ENCODE peak calls at places on chromosomes 12 and 14, in six cellular contexts. One of them, this sample, is unnamed.

GRCh38 chr12:131583085-131583712 is 127.7 kb upstream of the SFSWAP start:
- DNase-seq in PC-3: no peak
- DNase-seq in neural progenitor cell: no peak
- DNase-seq in HepG2: no peak
- DNase-seq in fibroblast of lung: no peak
- DNase-seq in MM.1S: no peak
- DNase-seq in this sample: no peak

GRCh38 chr14:25516838-25517237 is 466.9 kb upstream of the STXBP6 start:
- DNase-seq in PC-3: no peak
- DNase-seq in neural progenitor cell: peak
- DNase-seq in HepG2: no peak
- DNase-seq in fibroblast of lung: no peak
- DNase-seq in MM.1S: no peak
- DNase-seq in this sample: no peak

GRCh38 chr14:59294662-59294992 is 106.2 kb downstream of the DAAM1 start:
- DNase-seq in PC-3: peak
- DNase-seq in neural progenitor cell: no peak
- DNase-seq in HepG2: no peak
- DNase-seq in fibroblast of lung: peak
- DNase-seq in MM.1S: no peak
- DNase-seq in this sample: no peak

GRCh38 chr12:106417926-106418910 is 60.7 kb downstream of the POLR3B start:
- DNase-seq in PC-3: peak
- DNase-seq in neural progenitor cell: no peak
- DNase-seq in HepG2: peak
- DNase-seq in fibroblast of lung: peak
- DNase-seq in MM.1S: no peak
- DNase-seq in this sample: no peak

GRCh38 chr12:69405466-69405865 is 45.9 kb downstream of the YEATS4 start:
- DNase-seq in PC-3: peak
- DNase-seq in neural progenitor cell: no peak
- DNase-seq in HepG2: peak
- DNase-seq in fibroblast of lung: peak
- DNase-seq in MM.1S: no peak
- DNase-seq in this sample: no peak

GRCh38 chr12:29690728-29691127 is 93.0 kb downstream of the TMTC1 start:
- DNase-seq in PC-3: no peak
- DNase-seq in neural progenitor cell: no peak
- DNase-seq in HepG2: no peak
- DNase-seq in fibroblast of lung: no peak
- DNase-seq in MM.1S: no peak
- DNase-seq in this sample: no peak

GRCh38 chr14:59870277-59871165 is at the start of gene RTN1:
- DNase-seq in PC-3: peak
- DNase-seq in neural progenitor cell: peak
- DNase-seq in HepG2: no peak
- DNase-seq in fibroblast of lung: peak
- DNase-seq in MM.1S: peak
- DNase-seq in this sample: no peak

GRCh38 chr12:11738450-11738849 is 89.0 kb downstream of the ETV6 start:
- DNase-seq in PC-3: no peak
- DNase-seq in neural progenitor cell: no peak
- DNase-seq in HepG2: no peak
- DNase-seq in fibroblast of lung: no peak
- DNase-seq in MM.1S: no peak
- DNase-seq in this sample: no peak

GRCh38 chr14:22427771-22428228 is 161.2 kb downstream of the DAD1 start:
- DNase-seq in PC-3: no peak
- DNase-seq in neural progenitor cell: peak
- DNase-seq in HepG2: peak
- DNase-seq in fibroblast of lung: peak
- DNase-seq in MM.1S: no peak
- DNase-seq in this sample: no peak

GRCh38 chr12:42483534-42483857 is 106.0 kb downstream of the PRICKLE1 start:
- DNase-seq in PC-3: peak
- DNase-seq in neural progenitor cell: no peak
- DNase-seq in HepG2: no peak
- DNase-seq in fibroblast of lung: peak
- DNase-seq in MM.1S: no peak
- DNase-seq in this sample: no peak
- TF ChIP-seq CTCF in PC-3: no peak
- TF ChIP-seq CTCF in neural progenitor cell: peak
- TF ChIP-seq CTCF in HepG2: no peak
- TF ChIP-seq CTCF in fibroblast of lung: no peak
- TF ChIP-seq CTCF in MM.1S: no peak
- TF ChIP-seq CTCF in this sample: no peak

GRCh38 chr14:68262567-68262966 is 443.0 kb downstream of the RAD51B start:
- DNase-seq in PC-3: no peak
- DNase-seq in neural progenitor cell: no peak
- DNase-seq in HepG2: no peak
- DNase-seq in fibroblast of lung: no peak
- DNase-seq in MM.1S: no peak
- DNase-seq in this sample: no peak
- H3K9ac ChIP-seq in PC-3: no peak
- H3K9ac ChIP-seq in neural progenitor cell: no peak
- H3K9ac ChIP-seq in HepG2: no peak
- H3K9ac ChIP-seq in fibroblast of lung: no peak
- H3K9ac ChIP-seq in MM.1S: no peak
- H3K9ac ChIP-seq in this sample: no peak

GRCh38 chr12:49673446-49674317 is 33.5 kb downstream of the FMNL3 start:
- DNase-seq in PC-3: no peak
- DNase-seq in neural progenitor cell: peak
- DNase-seq in HepG2: peak
- DNase-seq in fibroblast of lung: peak
- DNase-seq in MM.1S: no peak
- DNase-seq in this sample: no peak
- TF ChIP-seq CTCF in PC-3: no peak
- TF ChIP-seq CTCF in neural progenitor cell: peak
- TF ChIP-seq CTCF in HepG2: no peak
- TF ChIP-seq CTCF in fibroblast of lung: peak
- TF ChIP-seq CTCF in MM.1S: no peak
- TF ChIP-seq CTCF in this sample: no peak

DNA sequence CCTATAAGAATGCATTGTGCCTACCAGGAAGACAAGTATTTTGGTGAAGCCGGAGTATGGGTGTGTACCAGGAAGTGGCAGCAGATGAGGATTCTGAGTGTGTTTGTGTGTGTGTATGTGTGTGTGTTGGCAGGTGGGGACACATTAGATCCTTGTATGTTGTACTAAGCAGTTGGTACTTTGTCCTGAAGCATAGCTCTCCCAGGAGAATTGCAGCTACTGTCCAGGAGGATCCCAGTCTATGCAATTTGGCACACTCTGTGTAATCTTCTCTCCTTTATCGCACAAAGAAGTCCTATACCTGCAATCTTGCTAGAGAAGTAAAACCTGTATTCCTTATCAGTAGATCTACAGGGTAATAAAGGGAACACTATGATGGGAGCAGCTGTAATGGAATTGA is 276.5 kb downstream of the PAWR start:
- DNase-seq in PC-3: no peak
- DNase-seq in neural progenitor cell: no peak
- DNase-seq in HepG2: no peak
- DNase-seq in fibroblast of lung: no peak
- DNase-seq in MM.1S: no peak
- DNase-seq in this sample: no peak
- H3K9ac ChIP-seq in PC-3: no peak
- H3K9ac ChIP-seq in neural progenitor cell: no peak
- H3K9ac ChIP-seq in HepG2: no peak
- H3K9ac ChIP-seq in fibroblast of lung: no peak
- H3K9ac ChIP-seq in MM.1S: no peak
- H3K9ac ChIP-seq in this sample: no peak

GRCh38 chr14:101134161-101134631 is 230.7 kb upstream of the RTL1 start:
- DNase-seq in PC-3: no peak
- DNase-seq in neural progenitor cell: no peak
- DNase-seq in HepG2: no peak
- DNase-seq in fibroblast of lung: no peak
- DNase-seq in MM.1S: no peak
- DNase-seq in this sample: peak
- TF ChIP-seq CTCF in PC-3: no peak
- TF ChIP-seq CTCF in neural progenitor cell: no peak
- TF ChIP-seq CTCF in HepG2: no peak
- TF ChIP-seq CTCF in fibroblast of lung: no peak
- TF ChIP-seq CTCF in MM.1S: no peak
- TF ChIP-seq CTCF in this sample: no peak